ENCODE peak calls at places on chromosomes 2 and 18, in ten cellular contexts. O, B, P, X, W, F, C, T, V and Q are unnamed samples.

GRCh38 chr2:30770791-30771190 is 36.5 kb downstream of the CAPN13 start:
- DNase-seq in C (no peak), P (no peak), F (no peak), X (no peak), V (no peak), B (no peak), T (no peak), O (no peak), W (no peak), Q (no peak)

GRCh38 chr2:150974223-150974622 is 287.4 kb downstream of the RBM43 start:
- DNase-seq in V (no peak), P (no peak), C (no peak), T (no peak), F (no peak), X (no peak), W (no peak), B (no peak), O (no peak), Q (no peak)

GRCh38 chr2:406231-406630 is 118.3 kb upstream of the ALKAL2 start:
- DNase-seq in F (no peak), B (no peak), T (no peak), V (no peak), X (no peak), W (no peak), P (no peak), O (no peak), C (no peak), Q (no peak)

GRCh38 chr2:30253873-30254691 is 22.7 kb downstream of the LBH start:
- DNase-seq in V (no peak), T (no peak), W (no peak), P (no peak), F (no peak), C (no peak), B (no peak), O (no peak), X (no peak), Q (no peak)

GRCh38 chr2:58634653-58635347 is 393.7 kb upstream of the FANCL start:
- DNase-seq in B (no peak), P (no peak), F (no peak), C (no peak), O (no peak), T (peak), W (no peak), V (no peak), X (no peak), Q (peak)

GRCh38 chr18:65425366-65425765 is 325.4 kb upstream of the CDH7 start:
- DNase-seq in P (no peak), X (no peak), B (no peak), V (no peak), C (no peak), W (no peak), F (no peak), T (no peak), O (no peak), Q (no peak)

GRCh38 chr18:5546660-5547059 is 2.9 kb upstream of the EPB41L3 start:
- DNase-seq in B (no peak), C (peak), X (no peak), O (peak), T (peak), P (peak), V (peak), F (no peak), W (no peak), Q (peak)

GRCh38 chr18:8029061-8029460 is 461.9 kb downstream of the PTPRM start:
- DNase-seq in F (no peak), P (no peak), T (no peak), X (no peak), O (no peak), C (no peak), B (no peak), W (no peak), V (no peak), Q (no peak)

GRCh38 chr18:9629709-9630108 is 15.3 kb upstream of the PPP4R1 start:
- DNase-seq in P (peak), V (no peak), W (no peak), C (peak), T (peak), X (no peak), F (no peak), O (no peak), B (no peak), Q (peak)

GRCh38 chr2:7516447-7517121 is 599.4 kb downstream of the RNF144A start:
- DNase-seq in O (no peak), X (no peak), B (no peak), T (peak), W (no peak), C (no peak), P (peak), F (no peak), V (no peak), Q (no peak)

GRCh38 chr2:106334802-106335201 is 133.4 kb downstream of the RGPD3 start:
- DNase-seq in X (no peak), C (no peak), F (no peak), O (no peak), P (no peak), T (no peak), W (no peak), B (no peak), V (no peak), Q (no peak)

GRCh38 chr2:224369028-224369632 is 32.8 kb downstream of the FAM124B start:
- DNase-seq in W (no peak), P (peak), X (peak), T (peak), O (no peak), B (no peak), F (no peak), V (peak), C (peak), Q (peak)

GRCh38 chr2:236671820-236672520 is 102.3 kb downstream of the ACKR3 start:
- DNase-seq in O (no peak), C (no peak), X (no peak), P (no peak), V (no peak), B (no peak), W (no peak), F (no peak), T (no peak), Q (no peak)

GRCh38 chr2:14909795-14910194 is 277.3 kb downstream of the LRATD1 start:
- DNase-seq in P (peak), C (no peak), F (no peak), T (no peak), O (no peak), B (no peak), W (no peak), X (no peak), V (no peak), Q (no peak)

GRCh38 chr18:58230438-58231179 is 186.6 kb downstream of the NEDD4L start:
- DNase-seq in V (no peak), C (no peak), B (no peak), W (no peak), O (no peak), F (no peak), X (no peak), P (peak), T (peak), Q (peak)

GRCh38 chr2:206062724-206063123 is 23.2 kb downstream of the INO80D start:
- DNase-seq in B (no peak), X (no peak), O (no peak), C (no peak), V (no peak), F (no peak), W (no peak), P (no peak), T (no peak), Q (no peak)

GRCh38 chr2:145323512-145323911 is 803.6 kb upstream of the ZEB2 start:
- DNase-seq in X (peak), O (no peak), T (peak), B (no peak), P (peak), V (no peak), F (no peak), C (no peak), W (no peak), Q (peak)

GRCh38 chr2:60336442-60337141 is 216.9 kb downstream of the BCL11A start:
- DNase-seq in X (no peak), W (no peak), V (no peak), F (no peak), O (no peak), P (no peak), C (no peak), B (no peak), T (no peak), Q (no peak)

GRCh38 chr18:63994783-63995399 is 25.0 kb downstream of the SERPINB8 start:
- DNase-seq in B (no peak), V (peak), O (peak), X (peak), C (peak), T (peak), F (no peak), W (no peak), P (peak), Q (peak)

GRCh38 chr2:16686641-16687040 is 21.0 kb upstream of the CYRIA start:
- DNase-seq in C (no peak), O (no peak), P (no peak), F (no peak), X (no peak), B (no peak), W (no peak), T (no peak), V (no peak), Q (no peak)

GRCh38 chr2:32902174-32902573 is 44.6 kb upstream of the LTBP1 start:
- DNase-seq in T (no peak), B (no peak), C (no peak), O (no peak), V (no peak), X (no peak), W (no peak), F (no peak), P (no peak), Q (no peak)

GRCh38 chr2:126899786-126900185 is 1.1 kb downstream of the TEX51 start:
- DNase-seq in O (no peak), W (no peak), P (no peak), V (no peak), B (no peak), X (no peak), F (no peak), C (no peak), T (no peak), Q (no peak)

GRCh38 chr2:19860022-19860421 is 41.8 kb downstream of the TTC32 start:
- DNase-seq in B (no peak), P (no peak), F (no peak), T (no peak), X (peak), V (no peak), O (peak), C (no peak), W (no peak), Q (no peak)